ENCODE peak calls at places on chromosomes 6 and 20, in seven cellular contexts. F is mucosa of descending colon; K is fibroblast of lung; Q is lower lobe of right lung; B is CD8-positive, alpha-beta T cell; E is heart left ventricle; N is upper lobe of right lung. M is an unnamed sample.

GRCh38 chr6:75368151-75368779 is 83.7 kb upstream of the TMEM30A start:
- DNase-seq in B (no peak), Q (peak; percentile 58), K (no peak), F (no peak), N (no peak), E (no peak), M (no peak)

GRCh38 chr20:48563191-48563884 is 264.5 kb downstream of the PREX1 start:
- DNase-seq in F (no peak), K (no peak), E (no peak), Q (no peak), N (no peak), B (no peak), M (no peak)

GRCh38 chr20:3980260-3981131 is 34.9 kb downstream of the RNF24 start:
- DNase-seq in E (no peak), F (no peak), K (peak; percentile 76), B (peak; percentile 10), Q (no peak), N (no peak), M (no peak)

GRCh38 chr6:169167581-169168301 is 85.9 kb downstream of the THBS2 start:
- DNase-seq in B (no peak), Q (no peak), N (peak; percentile 64), F (no peak), E (peak; percentile 85), K (peak; percentile 95), M (no peak)

GRCh38 chr6:109052852-109053251 is 41.8 kb downstream of the SESN1 start:
- DNase-seq in N (no peak), E (no peak), B (no peak), Q (no peak), K (no peak), F (no peak), M (no peak)

GRCh38 chr20:34437330-34437986 is 74.4 kb downstream of the ITCH start:
- DNase-seq in F (no peak), Q (no peak), K (peak; percentile 4), N (no peak), E (no peak), B (no peak), M (no peak)

GRCh38 chr6:25278557-25278913 is 639 bp upstream of the CARMIL1 start:
- DNase-seq in Q (no peak), E (no peak), K (no peak), F (no peak), N (no peak), B (no peak), M (no peak)

GRCh38 chr20:43442310-43442880 is 15.3 kb upstream of the SRSF6 start:
- DNase-seq in Q (no peak), B (no peak), N (no peak), E (no peak), K (no peak), F (no peak), M (no peak)

GRCh38 chr6:16639689-16640480 is 121.4 kb downstream of the ATXN1 start:
- DNase-seq in F (no peak), K (peak; percentile 78), Q (no peak), N (no peak), E (no peak), B (no peak), M (no peak)

GRCh38 chr6:166307981-166308768 is at the start of gene PRR18:
- DNase-seq in F (no peak), E (no peak), B (no peak), N (no peak), K (no peak), Q (no peak), M (peak; percentile 71)

GRCh38 chr20:41256516-41256915 is 61.0 kb downstream of the ZHX3 start:
- DNase-seq in Q (no peak), F (no peak), K (no peak), E (no peak), B (no peak), N (no peak), M (no peak)

GRCh38 chr20:2663364-2663886 is 591 bp downstream of the IDH3B start:
- DNase-seq in F (no peak), B (no peak), E (no peak), N (no peak), K (no peak), Q (no peak), M (no peak)

GRCh38 chr20:56458227-56458821 is 10.1 kb upstream of the RTF2 start:
- DNase-seq in N (no peak), K (no peak), E (no peak), B (no peak), F (no peak), Q (no peak), M (no peak)

GRCh38 chr6:121573466-121573865 is 138.0 kb downstream of the GJA1 start:
- DNase-seq in K (no peak), F (no peak), Q (no peak), B (no peak), E (no peak), N (no peak), M (no peak)

GRCh38 chr6:165049362-165049761 is 260.0 kb downstream of the C6orf118 start:
- DNase-seq in B (no peak), N (no peak), F (no peak), E (peak; percentile 33), K (no peak), Q (no peak), M (no peak)

GRCh38 chr20:25005661-25006060 is 13.1 kb upstream of the APMAP start:
- DNase-seq in B (no peak), E (no peak), K (no peak), F (no peak), Q (no peak), N (peak; percentile 44), M (no peak)

GRCh38 chr6:21578523-21578922 is 15.0 kb upstream of the SOX4 start:
- DNase-seq in N (no peak), B (no peak), F (no peak), Q (no peak), E (no peak), K (no peak), M (no peak)

GRCh38 chr6:38799529-38800184 is 84.5 kb downstream of the DNAH8 start:
- DNase-seq in F (no peak), E (no peak), B (no peak), N (no peak), K (no peak), Q (no peak), M (no peak)

GRCh38 chr6:26197736-26198625 is 110.8 kb downstream of the HFE start:
- DNase-seq in Q (no peak), B (no peak), N (no peak), F (peak; percentile 83), K (peak; percentile 39), E (no peak), M (no peak)

GRCh38 chr6:163820745-163821456 is 406.4 kb downstream of the QKI start:
- DNase-seq in N (no peak), K (no peak), F (no peak), Q (no peak), B (no peak), E (peak; percentile 75), M (no peak)

GRCh38 chr20:36507746-36508145 is 33.6 kb upstream of the MYL9 start:
- DNase-seq in Q (no peak), B (no peak), K (no peak), N (no peak), E (no peak), F (no peak), M (no peak)

GRCh38 chr20:43209831-43210230 is 20.1 kb upstream of the PTPRT start:
- DNase-seq in E (no peak), K (no peak), B (no peak), N (no peak), Q (no peak), F (no peak), M (no peak)

GRCh38 chr6:18386302-18386976 is 711 bp upstream of the RNF144B start:
- DNase-seq in F (no peak), B (no peak), E (peak; percentile 63), Q (peak; percentile 60), N (no peak), K (peak; percentile 28), M (peak; percentile 22)

GRCh38 chr6:16822975-16823374 is 61.7 kb upstream of the ATXN1 start:
- DNase-seq in E (no peak), N (no peak), Q (no peak), F (no peak), K (no peak), B (no peak), M (no peak)

GRCh38 chr20:11772226-11772730 is 145.4 kb upstream of the BTBD3 start:
- DNase-seq in F (no peak), E (no peak), B (no peak), Q (no peak), K (no peak), N (no peak), M (no peak)

GRCh38 chr6:86079938-86080337 is 437.3 kb upstream of the SYNCRIP start:
- DNase-seq in F (no peak), K (no peak), B (no peak), Q (no peak), N (no peak), E (no peak), M (no peak)

GRCh38 chr6:13539572-13539971 is 34.8 kb upstream of the SIRT5 start:
- DNase-seq in Q (no peak), B (no peak), E (no peak), N (no peak), K (no peak), F (no peak), M (no peak)
- TF ChIP-seq CTCF in Q (no peak), B (no peak), E (no peak), N (no peak), K (no peak), F (no peak), M (no peak)

GRCh38 chr20:18523066-18523465 is 15.3 kb downstream of the SEC23B start:
- DNase-seq in E (no peak), F (no peak), K (no peak), B (no peak), N (no peak), Q (no peak), M (no peak)
- H3K36me3 ChIP-seq in E (peaks cover 55% of the 10 kb centered on the region), F (peaks cover 20% of the 10 kb centered on the region), K (peaks cover 2% of the 10 kb centered on the region), B (peaks cover 24% of the 10 kb centered on the region), N (peaks cover 43% of the 10 kb centered on the region), Q (peaks cover 52% of the 10 kb centered on the region), M (no peaks in the 10 kb centered on the region)

GRCh38 chr20:46458891-46459750 is 52.7 kb upstream of the ELMO2 start:
- DNase-seq in F (peak; percentile 69), N (peak; percentile 75), B (no peak), Q (peak; percentile 60), E (peak; percentile 43), K (peak; percentile 23), M (peak; percentile 79)
- H3K4me3 ChIP-seq in F (no peak overlapping the region), N (peak overlapping the region; percentile 14), B (no peak overlapping the region), Q (peak overlapping the region; percentile 24), E (no peak overlapping the region), K (no peak overlapping the region), M (peak overlapping the region; percentile 46)

DNA sequence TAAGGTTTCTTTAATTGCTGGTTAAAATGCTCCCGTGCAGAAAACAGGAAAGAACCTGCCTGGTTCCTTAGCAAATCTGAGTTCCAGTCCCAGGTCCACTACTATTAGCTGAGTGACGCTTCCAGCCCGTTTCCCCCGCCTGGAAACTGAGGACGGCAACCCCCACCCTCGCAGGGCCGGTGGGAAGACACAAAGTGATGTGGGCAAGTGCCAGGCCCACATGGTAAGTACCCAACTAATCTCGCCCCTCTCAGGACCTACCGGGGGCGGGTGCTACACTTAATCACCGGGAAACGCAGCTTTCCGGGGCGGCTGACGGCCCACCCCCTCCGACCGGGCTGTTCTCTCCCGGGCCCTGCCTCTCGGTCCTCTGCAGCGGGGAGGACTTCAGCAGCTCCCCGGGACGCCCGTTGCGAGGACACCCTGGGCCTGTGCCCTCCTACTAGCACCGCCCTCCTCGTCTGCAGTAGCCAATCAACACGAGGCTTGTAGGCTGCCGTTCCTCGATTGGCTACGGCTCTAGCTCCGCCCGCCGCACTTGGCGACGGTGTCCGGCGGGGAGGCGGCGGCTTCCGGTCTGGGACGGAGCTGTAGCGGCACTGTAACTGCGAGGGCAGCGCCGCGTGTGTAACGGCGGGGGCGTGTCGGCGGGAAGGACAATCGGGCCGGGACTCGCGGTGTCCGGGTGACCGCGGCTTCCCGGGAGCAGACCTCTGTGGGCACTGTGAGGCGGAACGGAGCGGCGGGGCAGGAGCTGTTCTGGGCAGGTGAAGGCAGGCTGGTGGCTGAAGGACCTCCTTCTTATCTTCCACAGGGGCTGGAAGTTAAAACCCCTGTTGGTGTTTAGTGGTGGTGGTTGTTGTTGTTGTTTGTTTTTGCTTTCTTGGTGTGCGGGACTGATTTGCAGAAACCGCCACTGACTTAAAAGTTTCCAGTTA is at the start of gene ZBTB9:
- DNase-seq in B (peak; percentile 90), N (peak; percentile 98), Q (peak; percentile 97), F (peak; percentile 97), K (peak; percentile 95), E (peak; percentile 98), M (peak; percentile 95)
- TF ChIP-seq CTCF in B (no peak), N (no peak), Q (no peak), F (no peak), K (no peak), E (no peak), M (no peak)

M was measured in pancreas.